ENCODE peak calls at places on chromosome 5, in eight cellular contexts. Q is HT1080; G is stromal cell of bone marrow; Y is colonic mucosa; W is activated CD8-positive, alpha-beta memory T cell treated with anti-CD3 and anti-CD28 coated beads, Interleukin-2, amount 50 U/mL, for 4 hours; E is activated naive CD4-positive, alpha-beta T cell treated with anti-CD3 and anti-CD28 coated beads for 36 hours; J is A172; N is astrocyte of the cerebellum. H is an unnamed sample.

GRCh38 chr5:80990971-80991370 is 30.8 kb downstream of the RASGRF2 start:
- DNase-seq in G (no peak), Q (peak), Y (no peak), E (peak), N (peak), W (no peak), J (no peak), H (no peak)

GRCh38 chr5:4372481-4372880 is 767.6 kb upstream of the ADAMTS16 start:
- DNase-seq in G (no peak), N (no peak), E (no peak), Q (no peak), Y (no peak), W (no peak), J (no peak), H (no peak)

GRCh38 chr5:141521244-141521781 is 32.4 kb downstream of the PCDHGC5 start:
- DNase-seq in N (peak), W (no peak), J (peak), Y (peak), G (peak), E (no peak), Q (peak), H (no peak)

GRCh38 chr5:152619756-152620155 is 214.7 kb upstream of the NMUR2 start:
- DNase-seq in Y (no peak), G (no peak), N (no peak), J (no peak), Q (no peak), E (no peak), W (no peak), H (no peak)

GRCh38 chr5:115842089-115842881 is 550 bp downstream of the AP3S1 start:
- DNase-seq in Y (peak), E (peak), Q (peak), W (no peak), J (peak), G (peak), N (no peak), H (no peak)

GRCh38 chr5:127820910-127821553 is 117.8 kb downstream of the CCDC192 start:
- DNase-seq in Q (peak), G (no peak), J (peak), W (no peak), N (peak), Y (peak), E (no peak), H (no peak)

GRCh38 chr5:135916638-135917263 is 21.1 kb upstream of the IL9 start:
- DNase-seq in J (no peak), Y (no peak), E (no peak), N (no peak), Q (no peak), W (no peak), G (no peak), H (no peak)

GRCh38 chr5:140131967-140132409 is 6.3 kb downstream of the IGIP start:
- DNase-seq in N (peak), G (peak), W (no peak), E (peak), Y (no peak), J (peak), Q (peak), H (peak)

H was measured in stomach.